ENCODE peak calls at places on chromosome 16, in ten cellular contexts. A is lower lobe of right lung, T is tibial artery, H is aorta, W is mesenchymal stem cell, V is lung, D is adrenal gland, K is GM23248, F is thyroid gland, R is body of pancreas. M is an unnamed sample.

GRCh38 chr16:84137287-84137686 is 7.7 kb downstream of the HSDL1 start:
- DNase-seq in D (no peak), H (no peak), K (no peak), V (no peak), F (peak; percentile 99), T (no peak), A (no peak), W (no peak), R (no peak), M (no peak)

GRCh38 chr16:86964846-86965245 is 352.3 kb downstream of the C16orf95 start:
- DNase-seq in H (no peak), T (no peak), R (no peak), D (no peak), A (no peak), V (no peak), F (no peak), W (no peak), K (no peak), M (no peak)

GRCh38 chr16:50741225-50741807 is 570 bp upstream of the CYLD start:
- DNase-seq in V (no peak), R (peak; percentile 20), T (peak; percentile 30), A (no peak), D (peak; percentile 36), W (no peak), K (peak; percentile 61), H (peak; percentile 52), F (peak; percentile 26), M (no peak)

GRCh38 chr16:50627419-50627818 is 53.7 kb downstream of the SNX20 start:
- DNase-seq in A (no peak), K (peak; percentile 18), T (peak; percentile 69), W (no peak), R (peak; percentile 20), V (no peak), D (no peak), H (peak; percentile 79), F (peak; percentile 68), M (no peak)

GRCh38 chr16:50015631-50016030 is 9.4 kb upstream of the CNEP1R1 start:
- DNase-seq in F (no peak), D (no peak), W (no peak), H (no peak), R (no peak), K (no peak), A (no peak), T (no peak), V (no peak), M (no peak)

GRCh38 chr16:47037396-47037745 is 63.9 kb upstream of the DNAJA2 start:
- DNase-seq in F (peak; percentile 24), A (no peak), D (no peak), R (no peak), V (no peak), W (no peak), H (peak; percentile 59), T (no peak), K (no peak), M (no peak)

GRCh38 chr16:19502395-19503131 is 19.3 kb downstream of the GDE1 start:
- DNase-seq in T (peak; percentile 60), K (peak; percentile 67), V (peak; percentile 76), R (peak; percentile 80), D (peak; percentile 73), F (peak; percentile 74), W (peak; percentile 72), H (peak; percentile 76), A (peak; percentile 69), M (peak; percentile 67)

GRCh38 chr16:66844342-66845079 is at the start of gene CA7:
- DNase-seq in W (no peak), A (no peak), V (no peak), F (peak; percentile 33), R (no peak), T (no peak), D (no peak), H (no peak), K (peak; percentile 23), M (no peak)

GRCh38 chr16:22813946-22814325 is at the start of gene HS3ST2:
- DNase-seq in R (peak; percentile 20), D (peak; percentile 41), V (no peak), K (peak; percentile 59), F (peak; percentile 5), W (peak; percentile 0), A (peak; percentile 50), H (peak; percentile 59), T (peak; percentile 36), M (no peak)

GRCh38 chr16:711548-712320 is 3.2 kb upstream of the METRN start:
- DNase-seq in W (peak; percentile 74), D (peak; percentile 80), R (peak; percentile 83), T (peak; percentile 57), A (peak; percentile 87), F (peak; percentile 73), H (peak; percentile 83), V (peak; percentile 72), K (peak; percentile 80), M (peak; percentile 86)

GRCh38 chr16:85386467-85387170 is 226.5 kb upstream of the GSE1 start:
- DNase-seq in D (no peak), W (no peak), F (peak; percentile 1), H (peak; percentile 20), R (no peak), T (peak; percentile 16), V (no peak), K (no peak), A (peak; percentile 31), M (no peak)

GRCh38 chr16:85384831-85385462 is 228.2 kb upstream of the GSE1 start:
- DNase-seq in H (peak; percentile 37), V (no peak), D (no peak), R (no peak), A (peak; percentile 46), F (peak; percentile 0), W (no peak), T (no peak), K (no peak), M (no peak)

GRCh38 chr16:85385463-85386331 is 227.4 kb upstream of the GSE1 start:
- DNase-seq in F (peak; percentile 1), H (peak; percentile 40), W (no peak), D (no peak), T (peak; percentile 16), A (peak; percentile 41), R (no peak), K (no peak), V (no peak), M (no peak)

GRCh38 chr16:85387731-85388295 is 225.3 kb upstream of the GSE1 start:
- DNase-seq in F (no peak), A (no peak), D (no peak), K (no peak), H (no peak), T (no peak), W (no peak), V (no peak), R (no peak), M (no peak)

DNA sequence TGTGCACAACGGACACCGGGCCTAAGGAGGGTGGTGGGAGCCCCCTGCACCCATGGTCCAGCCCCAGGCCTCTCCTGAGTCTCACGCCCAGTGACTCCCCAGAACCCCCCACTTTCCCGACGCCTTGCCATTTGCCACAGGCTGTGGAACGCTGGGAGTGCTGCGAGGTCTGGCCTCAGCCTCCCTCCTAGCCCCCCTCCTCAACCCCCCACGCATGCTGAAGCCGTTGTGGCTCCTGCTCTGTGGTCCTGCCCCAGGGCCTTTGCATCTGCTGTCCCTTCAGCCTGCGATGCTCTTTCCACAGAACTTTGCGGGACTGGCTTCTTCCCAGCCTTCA is 226.0 kb upstream of the GSE1 start:
- DNase-seq in A (peak; percentile 14), V (no peak), K (no peak), F (no peak), D (peak; percentile 16), H (peak; percentile 37), T (peak; percentile 15), R (no peak), W (no peak), M (no peak)
- H3K4me1 ChIP-seq in A (peaks cover 3% of the 10 kb centered on the region), V (peaks cover 6% of the 10 kb centered on the region), K (peaks cover 28% of the 10 kb centered on the region), F (peaks cover 17% of the 10 kb centered on the region), D (peaks cover 14% of the 10 kb centered on the region), H (no peaks in the 10 kb centered on the region), T (no peaks in the 10 kb centered on the region), R (peaks cover 2% of the 10 kb centered on the region), W (peaks cover 42% of the 10 kb centered on the region), M (no peaks in the 10 kb centered on the region)

GRCh38 chr16:85274501-85274900 is 162.2 kb upstream of the CIBAR2 start:
- DNase-seq in H (no peak), V (no peak), F (no peak), R (no peak), W (no peak), D (no peak), K (no peak), T (no peak), A (no peak), M (no peak)
- H3K4me3 ChIP-seq in H (no peak overlapping the region), V (no peak overlapping the region), F (no peak overlapping the region), R (no peak overlapping the region), W (no peak overlapping the region), D (no peak overlapping the region), K (no peak overlapping the region), T (no peak overlapping the region), A (no peak overlapping the region), M (no peak overlapping the region)

GRCh38 chr16:56588781-56589140 is 567 bp upstream of the MT3 start:
- DNase-seq in W (no peak), K (no peak), H (no peak), A (no peak), V (no peak), R (no peak), T (no peak), D (no peak), F (no peak), M (no peak)
- H3K27ac ChIP-seq in W (no peak overlapping the region), K (no peak overlapping the region), H (no peak overlapping the region), A (no peak overlapping the region), V (no peak overlapping the region), R (no peak overlapping the region), T (no peak overlapping the region), D (no peak overlapping the region), F (no peak overlapping the region), M (no peak overlapping the region)

GRCh38 chr16:65666132-65666869 is 544.4 kb upstream of the CDH11 start:
- DNase-seq in A (no peak), T (no peak), V (no peak), F (no peak), K (no peak), R (no peak), D (no peak), H (no peak), W (no peak), M (no peak)

GRCh38 chr16:65661451-65661850 is 539.6 kb upstream of the CDH11 start:
- DNase-seq in W (no peak), H (no peak), V (no peak), K (no peak), R (no peak), D (no peak), F (no peak), A (no peak), T (no peak), M (no peak)

GRCh38 chr16:65667013-65667578 is 545.2 kb upstream of the CDH11 start:
- DNase-seq in K (peak; percentile 42), H (no peak), D (no peak), R (no peak), T (no peak), W (peak; percentile 34), V (no peak), F (no peak), A (no peak), M (peak; percentile 46)

GRCh38 chr16:65662236-65662635 is 540.4 kb upstream of the CDH11 start:
- DNase-seq in K (no peak), R (no peak), A (no peak), W (no peak), V (no peak), F (no peak), T (no peak), H (no peak), D (no peak), M (no peak)

DNA sequence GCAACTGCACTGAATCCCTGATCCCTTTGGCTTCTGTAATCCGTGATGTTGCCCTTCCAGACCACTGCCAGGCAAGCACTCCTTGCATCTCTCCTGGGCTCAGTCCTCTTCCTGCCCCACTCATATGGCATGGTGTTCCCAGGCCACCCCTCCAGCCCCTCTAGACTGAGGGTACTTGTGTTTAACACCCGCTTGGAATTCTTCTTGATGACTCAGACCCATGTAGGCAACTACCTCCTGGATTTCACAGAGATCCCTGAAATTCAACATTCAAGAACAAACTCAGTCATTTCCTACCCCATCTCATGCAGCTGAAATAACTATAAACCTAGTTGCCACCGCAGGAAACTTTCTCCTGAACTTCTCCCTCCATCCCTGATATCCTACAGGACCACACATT is 541.9 kb upstream of the CDH11 start:
- DNase-seq in A (no peak), K (no peak), V (no peak), W (peak; percentile 10), T (no peak), H (no peak), D (no peak), F (no peak), R (no peak), M (no peak)
- H3K4me1 ChIP-seq in A (peaks cover 3% of the 10 kb centered on the region), K (peaks cover 19% of the 10 kb centered on the region), V (no peaks in the 10 kb centered on the region), W (no peaks in the 10 kb centered on the region), T (no peaks in the 10 kb centered on the region), H (no peaks in the 10 kb centered on the region), D (no peaks in the 10 kb centered on the region), F (no peaks in the 10 kb centered on the region), R (no peaks in the 10 kb centered on the region), M (peaks cover 3% of the 10 kb centered on the region)

M was measured in SJCRH30.